ENCODE peak calls at places on chromosomes 6 and 20, in ten cellular contexts. X, V, F, A, W, N, D, E, M and J are unnamed samples.

GRCh38 chr6:90297866-90298381 is 1.3 kb upstream of the BACH2 start:
- DNase-seq in X (no peak), V (no peak), F (no peak), A (no peak), W (no peak), N (no peak), D (no peak), E (no peak), M (no peak), J (no peak)

GRCh38 chr20:42688576-42688975 is 501.1 kb downstream of the PTPRT start:
- DNase-seq in X (no peak), V (no peak), F (no peak), A (no peak), W (no peak), N (no peak), D (no peak), E (no peak), M (no peak), J (no peak)

GRCh38 chr6:113047148-113047547 is 700.0 kb downstream of the RFPL4B start:
- DNase-seq in X (no peak), V (peak; percentile 62), F (no peak), A (no peak), W (no peak), N (no peak), D (peak; percentile 23), E (no peak), M (no peak), J (no peak)

GRCh38 chr6:116385911-116386310 is 15.2 kb downstream of the DSE start:
- DNase-seq in X (no peak), V (peak; percentile 38), F (no peak), A (no peak), W (no peak), N (no peak), D (no peak), E (no peak), M (no peak), J (no peak)

GRCh38 chr6:33248643-33248931 is 23.1 kb downstream of the VPS52 start:
- DNase-seq in X (peak; percentile 20), V (no peak), F (peak; percentile 31), A (no peak), W (no peak), N (no peak), D (no peak), E (peak; percentile 64), M (no peak), J (no peak)

GRCh38 chr6:39669117-39669690 is 56.0 kb downstream of the KIF6 start:
- DNase-seq in X (no peak), V (no peak), F (no peak), A (no peak), W (no peak), N (no peak), D (no peak), E (no peak), M (no peak), J (no peak)

GRCh38 chr6:132820629-132821381 is 6.4 kb downstream of the RPS12 start:
- DNase-seq in X (no peak), V (peak; percentile 11), F (no peak), A (no peak), W (no peak), N (no peak), D (no peak), E (no peak), M (no peak), J (no peak)

GRCh38 chr20:18307301-18307700 is 19.0 kb downstream of the ZNF133 start:
- DNase-seq in X (no peak), V (no peak), F (no peak), A (no peak), W (no peak), N (no peak), D (no peak), E (no peak), M (no peak), J (no peak)

GRCh38 chr20:14207591-14207990 is 129.8 kb downstream of the FLRT3 start:
- DNase-seq in X (no peak), V (no peak), F (no peak), A (no peak), W (no peak), N (no peak), D (no peak), E (no peak), M (no peak), J (no peak)

GRCh38 chr6:116309001-116309400 is 29.3 kb upstream of the TSPYL1 start:
- DNase-seq in X (no peak), V (no peak), F (no peak), A (no peak), W (no peak), N (no peak), D (no peak), E (no peak), M (no peak), J (no peak)

GRCh38 chr20:6142348-6142993 is 19.6 kb upstream of the FERMT1 start:
- DNase-seq in X (peak; percentile 10), V (peak; percentile 82), F (no peak), A (peak; percentile 58), W (peak; percentile 60), N (no peak), D (peak; percentile 23), E (peak; percentile 74), M (no peak), J (peak; percentile 40)

GRCh38 chr20:47700327-47700726 is 85.0 kb downstream of the SULF2 start:
- DNase-seq in X (no peak), V (no peak), F (no peak), A (no peak), W (no peak), N (no peak), D (no peak), E (no peak), M (no peak), J (no peak)

GRCh38 chr20:60167840-60168239 is 209.6 kb downstream of the CDH26 start:
- DNase-seq in X (no peak), V (no peak), F (no peak), A (no peak), W (no peak), N (no peak), D (no peak), E (no peak), M (no peak), J (no peak)

GRCh38 chr6:28542440-28543293 is 17.0 kb downstream of the GPX5 start:
- DNase-seq in X (peak; percentile 54), V (peak; percentile 91), F (peak; percentile 52), A (peak; percentile 72), W (peak; percentile 90), N (no peak), D (peak; percentile 51), E (peak; percentile 81), M (no peak), J (peak; percentile 84)

DNA sequence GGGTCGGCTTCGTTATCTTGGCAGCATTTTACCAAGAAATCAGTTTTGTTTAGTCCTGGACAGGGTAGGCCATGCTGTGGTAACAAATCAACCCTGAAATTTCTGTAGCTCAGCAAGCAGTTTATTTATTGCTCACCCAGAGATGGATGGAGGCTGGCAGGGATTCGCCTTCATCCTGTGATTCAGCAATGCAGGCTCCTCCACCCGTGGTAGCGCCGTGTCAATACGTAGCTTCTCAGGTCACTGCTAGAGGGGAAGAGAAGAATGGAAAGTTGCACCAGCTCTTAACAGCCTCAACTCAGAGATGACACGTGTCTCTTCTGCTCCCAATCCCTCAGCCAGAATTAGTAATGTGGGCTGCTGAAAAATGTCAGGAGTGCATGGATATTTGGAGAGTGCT is 157.1 kb upstream of the SGK1 start:
- DNase-seq in X (no peak), V (no peak), F (no peak), A (no peak), W (no peak), N (no peak), D (no peak), E (no peak), M (no peak), J (no peak)
- H3K4me3 ChIP-seq in X (no peak overlapping the region), V (no peak overlapping the region), F (no peak overlapping the region), A (no peak overlapping the region), W (no peak overlapping the region), N (no peak overlapping the region), D (no peak overlapping the region), E (no peak overlapping the region), M (no peak overlapping the region), J (no peak overlapping the region)

GRCh38 chr6:88983532-88983931 is 20.1 kb upstream of the RNGTT start:
- DNase-seq in X (no peak), V (peak; percentile 68), F (no peak), A (peak; percentile 27), W (peak; percentile 35), N (no peak), D (no peak), E (peak; percentile 77), M (no peak), J (no peak)
- TF ChIP-seq CTCF in X (peak; percentile 61), V (peak; percentile 80), F (peak; percentile 7), A (peak; percentile 62), W (peak; percentile 58), N (peak; percentile 42), D (peak; percentile 68), E (peak; percentile 79), M (peak; percentile 46), J (peak; percentile 22)

GRCh38 chr6:150142304-150142656 is 564 bp upstream of the PPP1R14C start:
- DNase-seq in X (peak; percentile 41), V (peak; percentile 30), F (peak; percentile 52), A (no peak), W (no peak), N (no peak), D (no peak), E (peak; percentile 43), M (no peak), J (no peak)
- H3K4me3 ChIP-seq in X (peak overlapping the region; percentile 49), V (peak overlapping the region; percentile 56), F (peak overlapping the region; percentile 52), A (no peak overlapping the region), W (peak overlapping the region; percentile 69), N (peak overlapping the region; percentile 74), D (peak overlapping the region; percentile 17), E (peak overlapping the region; percentile 56), M (peak overlapping the region; percentile 52), J (no peak overlapping the region)

GRCh38 chr6:1697688-1698351 is 88.1 kb downstream of the FOXC1 start:
- DNase-seq in X (no peak), V (no peak), F (no peak), A (no peak), W (no peak), N (no peak), D (no peak), E (no peak), M (no peak), J (no peak)

GRCh38 chr6:1696495-1696850 is 86.8 kb downstream of the FOXC1 start:
- DNase-seq in X (no peak), V (no peak), F (no peak), A (no peak), W (no peak), N (no peak), D (no peak), E (no peak), M (no peak), J (no peak)

GRCh38 chr6:1695546-1696494 is 86.1 kb downstream of the FOXC1 start:
- DNase-seq in X (no peak), V (peak; percentile 57), F (no peak), A (no peak), W (no peak), N (no peak), D (no peak), E (no peak), M (no peak), J (no peak)

GRCh38 chr6:1700283-1700967 is 90.7 kb downstream of the FOXC1 start:
- DNase-seq in X (no peak), V (no peak), F (no peak), A (peak; percentile 47), W (no peak), N (no peak), D (no peak), E (no peak), M (no peak), J (no peak)

DNA sequence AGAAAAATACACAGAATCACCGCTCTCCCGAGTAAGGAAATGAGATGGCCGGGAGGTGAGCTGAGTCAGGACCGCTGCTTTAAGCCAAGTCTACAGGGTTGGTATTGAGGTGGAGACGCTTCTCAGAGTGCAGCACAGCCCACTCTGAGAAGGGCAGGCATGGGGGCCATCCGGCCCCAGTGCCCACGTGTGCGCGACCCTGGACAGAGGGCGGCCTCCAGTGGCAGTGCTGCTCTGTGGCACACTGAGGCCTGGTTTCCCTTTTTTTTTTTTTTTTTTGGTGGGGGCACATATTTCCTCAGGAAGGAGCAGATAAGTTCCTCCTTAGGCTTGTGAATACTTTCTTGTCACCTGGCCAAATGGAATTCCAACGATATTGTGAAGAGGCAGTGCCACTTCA is 88.8 kb downstream of the FOXC1 start:
- DNase-seq in X (no peak), V (no peak), F (no peak), A (no peak), W (no peak), N (no peak), D (no peak), E (no peak), M (no peak), J (no peak)
- TF ChIP-seq CTCF in X (no peak), V (no peak), F (no peak), A (no peak), W (no peak), N (no peak), D (no peak), E (no peak), M (no peak), J (no peak)